ENCODE peak calls at places on chromosomes 11 and 22, in four cellular contexts. B is gastrocnemius medialis, T is ovary, Z is body of pancreas. O is an unnamed sample. For H3K4me1, the result is how much of the 10 kb centered on the place peaks cover.

GRCh38 chr11:12259956-12260355 is 117.4 kb upstream of the PARVA start:
- DNase-seq in B (no peak), T (no peak), Z (no peak), O (no peak)

GRCh38 chr11:94400075-94400838 is 962 bp downstream of the GPR83 start:
- DNase-seq in B (no peak), T (no peak), Z (no peak), O (no peak)

GRCh38 chr11:44749160-44749559 is 22.4 kb downstream of the TSPAN18 start:
- DNase-seq in B (no peak), T (no peak), Z (no peak), O (no peak)

GRCh38 chr22:17734197-17734596 is 40.1 kb downstream of the BID start:
- DNase-seq in B (no peak), T (no peak), Z (no peak), O (peak)

GRCh38 chr11:22337571-22338464 is at the start of gene SLC17A6:
- DNase-seq in B (no peak), T (no peak), Z (peak), O (no peak)

GRCh38 chr11:12958984-12959383 is 50.1 kb upstream of the RASSF10 start:
- DNase-seq in B (no peak), T (no peak), Z (no peak), O (no peak)

GRCh38 chr11:81644239-81644840 is 1089.3 kb downstream of the FAM181B start:
- DNase-seq in B (no peak), T (no peak), Z (no peak), O (no peak)

GRCh38 chr11:69342588-69343330 is 48.8 kb downstream of the MYEOV start:
- DNase-seq in B (no peak), T (no peak), Z (no peak), O (peak)

GRCh38 chr11:78228467-78228866 is 39.7 kb downstream of the USP35 start:
- DNase-seq in B (no peak), T (no peak), Z (no peak), O (no peak)

GRCh38 chr11:106031210-106031845 is 9.3 kb upstream of the MSANTD4 start:
- DNase-seq in B (no peak), T (no peak), Z (no peak), O (no peak)

GRCh38 chr11:70861534-70861933 is 390.8 kb downstream of the SHANK2 start:
- DNase-seq in B (no peak), T (no peak), Z (no peak), O (no peak)

GRCh38 chr11:101974255-101974654 is 57.9 kb upstream of the ANGPTL5 start:
- DNase-seq in B (no peak), T (no peak), Z (no peak), O (no peak)

GRCh38 chr11:117550466-117550865 is 222.8 kb downstream of the CEP164 start:
- DNase-seq in B (no peak), T (no peak), Z (no peak), O (no peak)

GRCh38 chr22:48568736-48569330 is 1258.8 kb downstream of the BRD1 start:
- DNase-seq in B (no peak), T (no peak), Z (no peak), O (no peak)

GRCh38 chr11:93458286-93458685 is 84.9 kb downstream of the SMCO4 start:
- DNase-seq in B (no peak), T (no peak), Z (no peak), O (no peak)

GRCh38 chr11:35087648-35088047 is 51.3 kb upstream of the CD44 start:
- DNase-seq in B (no peak), T (no peak), Z (no peak), O (no peak)

GRCh38 chr11:134252539-134253188 is 488 bp downstream of the THYN1 start:
- DNase-seq in B (peak), T (no peak), Z (no peak), O (no peak)

GRCh38 chr11:71119656-71120269 is 132.6 kb downstream of the SHANK2 start:
- DNase-seq in B (no peak), T (no peak), Z (no peak), O (no peak)

GRCh38 chr22:46744581-46744980 is 6.5 kb upstream of the CERK start:
- DNase-seq in B (no peak), T (no peak), Z (no peak), O (no peak)

GRCh38 chr11:76147106-76147735 is 59.1 kb downstream of the WNT11 start:
- DNase-seq in B (no peak), T (no peak), Z (no peak), O (no peak)

GRCh38 chr11:134949121-134949591 is 537.1 kb upstream of the B3GAT1 start:
- DNase-seq in B (peak), T (no peak), Z (no peak), O (peak)

GRCh38 chr11:71129624-71130023 is 122.8 kb downstream of the SHANK2 start:
- DNase-seq in B (no peak), T (no peak), Z (no peak), O (no peak)

GRCh38 chr11:12031856-12032526 is 23.6 kb upstream of the DKK3 start:
- DNase-seq in B (no peak), T (no peak), Z (no peak), O (no peak)

GRCh38 chr22:47290706-47291430 is 528.4 kb downstream of the TBC1D22A start:
- DNase-seq in B (peak), T (no peak), Z (no peak), O (peak)

GRCh38 chr11:70854201-70854600 is 398.2 kb downstream of the SHANK2 start:
- DNase-seq in B (no peak), T (no peak), Z (no peak), O (no peak)

GRCh38 chr22:49738566-49738965 is 89.1 kb downstream of the BRD1 start:
- DNase-seq in B (no peak), T (no peak), Z (no peak), O (no peak)

GRCh38 chr22:41288245-41288946 is 2.4 kb upstream of the RANGAP1 start:
- DNase-seq in B (no peak), T (no peak), Z (peak), O (no peak)

GRCh38 chr11:36432747-36433146 is 77.3 kb downstream of the TRAF6 start:
- DNase-seq in B (no peak), T (no peak), Z (no peak), O (no peak)

GRCh38 chr11:73866095-73866579 is 10.5 kb downstream of the COA4 start:
- DNase-seq in B (no peak), T (peak), Z (no peak), O (no peak)

GRCh38 chr22:29031236-29031982 is 30.2 kb downstream of the C22orf31 start:
- DNase-seq in B (peak), T (peak), Z (peak), O (peak)

GRCh38 chr22:22981670-22982571 is 88.4 kb upstream of the GNAZ start:
- DNase-seq in B (no peak), T (no peak), Z (no peak), O (no peak)

GRCh38 chr11:125369808-125370207 is 126.3 kb downstream of the FEZ1 start:
- DNase-seq in B (no peak), T (no peak), Z (no peak), O (no peak)

GRCh38 chr11:77244277-77245014 is 57.0 kb downstream of the GDPD4 start:
- DNase-seq in B (no peak), T (no peak), Z (no peak), O (no peak)

GRCh38 chr22:37623075-37624016 is 14.7 kb downstream of the GGA1 start:
- DNase-seq in B (peak), T (peak), Z (peak), O (peak)

GRCh38 chr11:10605941-10606381 is 37.5 kb upstream of the LYVE1 start:
- DNase-seq in B (peak), T (peak), Z (no peak), O (peak)

GRCh38 chr22:35987994-35988393 is 40.6 kb downstream of the RBFOX2 start:
- DNase-seq in B (no peak), T (no peak), Z (no peak), O (no peak)
- H3K4me1 ChIP-seq in B (under half), T (under half), Z (under half), O (under half)

DNA sequence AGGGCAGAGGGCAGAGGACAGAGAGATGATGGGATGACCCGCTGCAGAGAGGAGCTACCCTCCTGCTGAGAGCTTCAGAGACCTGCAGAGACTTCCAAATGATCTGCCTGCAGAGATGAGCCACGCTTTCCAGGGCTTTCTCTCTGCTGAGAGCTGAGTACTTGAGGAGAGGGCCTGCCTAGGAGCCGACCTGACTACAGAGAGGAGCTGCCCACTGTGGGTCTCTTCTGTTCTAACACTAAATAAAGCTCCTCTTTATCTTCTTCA is 45.9 kb upstream of the SC5D start:
- DNase-seq in B (no peak), T (no peak), Z (no peak), O (no peak)
- TF ChIP-seq CTCF in B (no peak), T (no peak), Z (no peak), O (no peak)

DNA sequence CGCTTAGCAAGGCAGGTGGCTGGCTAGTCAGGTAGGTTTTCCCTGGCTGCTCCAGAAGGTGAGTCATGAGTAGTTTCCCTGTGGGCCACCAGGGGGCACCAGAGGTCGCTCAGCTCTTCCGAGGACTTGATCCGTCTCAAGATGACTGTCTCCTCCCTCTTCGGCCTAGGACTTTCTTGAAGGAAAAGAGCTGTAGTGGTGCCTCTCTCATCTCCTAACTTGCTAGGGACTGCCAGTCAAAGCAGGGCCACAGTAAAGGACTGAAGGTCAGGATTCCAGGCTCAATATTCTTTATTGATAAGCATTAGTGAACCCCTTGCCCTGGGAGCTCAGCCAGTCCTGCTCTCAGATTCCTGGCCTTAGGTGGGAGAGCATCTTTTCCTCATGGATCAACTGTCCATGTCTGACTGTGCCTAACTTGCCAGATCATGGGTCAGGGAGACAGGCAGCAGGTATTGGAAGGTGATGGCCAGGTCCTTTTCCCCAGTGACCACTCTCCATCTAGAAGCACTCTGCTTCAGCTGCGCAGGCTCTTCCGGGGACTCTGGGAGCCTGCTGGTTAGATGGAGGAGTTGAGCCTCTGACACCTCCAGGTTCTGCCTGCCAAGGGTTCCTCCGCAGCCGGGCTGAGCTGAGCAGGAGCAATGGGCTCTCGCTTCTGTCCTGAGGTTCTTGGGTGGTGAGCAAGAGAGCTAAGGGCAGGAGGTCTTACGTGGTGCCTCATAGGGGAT is 1.9 kb downstream of the POLD4 start:
- DNase-seq in B (peak), T (no peak), Z (peak), O (no peak)
- H3K4me1 ChIP-seq in B (under half), T (under half), Z (half or more), O (half or more)

GRCh38 chr22:30754521-30754920 is 59.8 kb downstream of the OSBP2 start:
- DNase-seq in B (no peak), T (no peak), Z (no peak), O (no peak)

GRCh38 chr22:30753701-30754100 is 59.0 kb downstream of the OSBP2 start:
- DNase-seq in B (no peak), T (no peak), Z (no peak), O (no peak)

GRCh38 chr22:30752771-30753170 is 58.1 kb downstream of the OSBP2 start:
- DNase-seq in B (no peak), T (no peak), Z (no peak), O (no peak)

GRCh38 chr22:30754971-30755759 is 60.5 kb downstream of the OSBP2 start:
- DNase-seq in B (peak), T (peak), Z (peak), O (peak)

DNA sequence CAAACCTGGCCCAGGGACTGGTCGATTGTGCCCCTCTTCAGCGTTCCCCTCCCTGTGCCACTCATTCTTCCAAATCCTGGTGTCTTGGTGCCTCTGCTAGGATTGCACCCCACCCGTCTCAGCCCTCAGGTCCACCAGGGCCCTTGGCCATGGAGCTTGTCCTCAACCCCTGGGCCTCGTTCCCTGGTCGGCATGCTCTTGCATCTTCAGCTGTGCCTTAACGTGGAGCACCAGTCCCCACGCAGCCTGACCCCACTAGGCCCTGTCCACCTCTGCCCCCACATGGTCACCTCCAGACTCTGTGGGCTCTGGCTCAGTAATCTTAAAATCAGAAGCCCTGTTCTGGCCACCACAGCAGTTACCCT is 61.1 kb downstream of the OSBP2 start:
- DNase-seq in B (no peak), T (no peak), Z (no peak), O (no peak)
- TF ChIP-seq CTCF in B (no peak), T (no peak), Z (no peak), O (no peak)

GRCh38 chr11:131193101-131193501 is 177.3 kb upstream of the NTM start:
- DNase-seq in B (no peak), T (no peak), Z (no peak), O (no peak)

GRCh38 chr11:131195801-131196517 is 174.5 kb upstream of the NTM start:
- DNase-seq in B (no peak), T (peak), Z (peak), O (no peak)

GRCh38 chr11:131190446-131190845 is 180.0 kb upstream of the NTM start:
- DNase-seq in B (no peak), T (no peak), Z (no peak), O (no peak)

GRCh38 chr11:131198161-131198560 is 172.3 kb upstream of the NTM start:
- DNase-seq in B (no peak), T (no peak), Z (no peak), O (no peak)

GRCh38 chr11:131192628-131193027 is 177.8 kb upstream of the NTM start:
- DNase-seq in B (no peak), T (no peak), Z (no peak), O (no peak)
- H3K4me1 ChIP-seq in B (under half), T (under half), Z (under half), O (under half)

DNA sequence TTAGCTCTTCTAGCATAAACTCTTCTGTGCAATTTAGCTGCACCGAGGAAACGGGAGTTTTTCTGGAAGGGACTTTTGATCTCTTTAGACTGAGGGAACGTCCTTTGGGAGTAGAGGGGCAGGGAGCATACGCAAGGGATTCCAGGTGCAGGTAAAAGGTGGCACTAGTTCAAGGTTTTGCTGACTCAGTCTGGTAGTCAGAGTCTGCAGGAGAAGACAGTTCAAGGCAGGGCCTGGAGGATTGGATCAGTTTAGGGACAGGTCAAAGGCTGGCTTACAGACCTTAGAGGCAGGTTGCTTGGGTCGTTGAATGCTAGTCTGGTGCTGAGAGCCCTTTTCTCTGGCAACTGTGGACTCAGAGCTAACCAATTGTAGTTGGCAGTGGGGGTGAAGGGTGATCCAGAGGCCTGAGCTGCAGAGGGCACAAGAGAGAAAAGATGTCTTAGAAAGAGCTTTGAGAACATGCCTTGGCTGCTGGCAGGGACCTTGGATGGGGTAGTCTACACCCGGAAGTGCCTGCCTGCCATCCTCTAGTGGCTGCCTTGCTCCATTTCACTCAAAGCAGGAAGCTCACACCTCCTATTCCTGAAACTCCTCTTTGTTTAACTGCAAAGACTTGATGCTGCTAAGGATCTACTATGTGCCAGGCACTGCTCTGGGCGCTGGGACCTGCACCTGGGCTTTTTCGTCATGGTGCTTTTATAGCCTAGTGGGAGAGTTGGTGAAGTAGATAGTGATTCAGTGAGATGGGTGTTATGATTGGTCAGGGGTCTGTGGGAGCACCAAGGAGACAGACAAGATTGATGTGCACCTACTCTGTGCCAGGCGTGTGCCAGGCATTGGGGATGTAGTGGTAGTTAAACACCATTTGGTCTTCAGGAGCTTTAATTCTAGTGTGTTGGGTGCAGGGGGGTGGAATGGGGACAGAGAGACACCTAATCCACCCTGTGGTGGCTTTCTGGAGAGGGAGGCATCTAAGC is 17.1 kb downstream of the MIAT start:
- DNase-seq in B (no peak), T (no peak), Z (no peak), O (no peak)
- TF ChIP-seq CTCF in B (no peak), T (no peak), Z (no peak), O (no peak)

GRCh38 chr11:64862914-64863313 is 15.5 kb downstream of the EHD1 start:
- DNase-seq in B (peak), T (no peak), Z (no peak), O (peak)

GRCh38 chr11:64865286-64866172 is 12.9 kb downstream of the EHD1 start:
- DNase-seq in B (no peak), T (no peak), Z (no peak), O (no peak)

GRCh38 chr11:64864135-64864472 is 14.3 kb downstream of the EHD1 start:
- DNase-seq in B (no peak), T (no peak), Z (peak), O (no peak)

GRCh38 chr11:64864473-64865285 is 13.7 kb downstream of the EHD1 start:
- DNase-seq in B (peak), T (peak), Z (peak), O (peak)

GRCh38 chr11:64863381-64864060 is 14.9 kb downstream of the EHD1 start:
- DNase-seq in B (no peak), T (peak), Z (no peak), O (no peak)
- H3K4me1 ChIP-seq in B (half or more), T (under half), Z (under half), O (under half)

O was measured in tibial artery.